ENCODE peak calls at places on chromosomes 12 and 14, in four cellular contexts. A is GM23338; E is HepG2; S is CD8-positive, alpha-beta T cell. L is an unnamed sample.

GRCh38 chr14:104080557-104081492 is 4.7 kb upstream of the ASPG start:
- DNase-seq in A (no peak), E (no peak), S (no peak), L (no peak)

GRCh38 chr14:77985235-77985634 is 184.9 kb upstream of the NRXN3 start:
- DNase-seq in A (no peak), E (no peak), S (no peak), L (no peak)

GRCh38 chr12:26648584-26648983 is 184.4 kb downstream of the ITPR2 start:
- DNase-seq in A (no peak), E (no peak), S (no peak), L (no peak)

GRCh38 chr14:48563465-48563864 is 888.1 kb upstream of the MDGA2 start:
- DNase-seq in A (no peak), E (no peak), S (no peak), L (no peak)

GRCh38 chr12:52022841-52023181 is 16.1 kb downstream of the TAMALIN start:
- DNase-seq in A (peak), E (peak), S (no peak), L (no peak)

GRCh38 chr14:78519863-78520262 is 349.7 kb downstream of the NRXN3 start:
- DNase-seq in A (peak), E (peak), S (no peak), L (no peak)

GRCh38 chr12:1927751-1928351 is 9.4 kb upstream of the CACNA2D4 start:
- DNase-seq in A (no peak), E (no peak), S (no peak), L (peak)

GRCh38 chr12:53443955-53444354 is 2.4 kb downstream of the PRR13 start:
- DNase-seq in A (peak), E (peak), S (no peak), L (no peak)

GRCh38 chr14:74649167-74649566 is 37.1 kb upstream of the LTBP2 start:
- DNase-seq in A (no peak), E (no peak), S (no peak), L (no peak)

GRCh38 chr12:13152281-13152680 is 44.2 kb upstream of the EMP1 start:
- DNase-seq in A (no peak), E (no peak), S (no peak), L (peak)

GRCh38 chr14:76697246-76697645 is 64.0 kb upstream of the VASH1 start:
- DNase-seq in A (no peak), E (no peak), S (no peak), L (no peak)

GRCh38 chr12:2682301-2683282 is 112.2 kb upstream of the FKBP4 start:
- DNase-seq in A (peak), E (peak), S (no peak), L (no peak)

GRCh38 chr12:44626883-44627282 is 249.2 kb downstream of the NELL2 start:
- DNase-seq in A (no peak), E (no peak), S (no peak), L (no peak)

GRCh38 chr12:26125451-26126339 is 858 bp upstream of the BHLHE41 start:
- DNase-seq in A (peak), E (peak), S (no peak), L (peak)

GRCh38 chr14:69612014-69612758 is 790 bp downstream of the SUSD6 start:
- DNase-seq in A (peak), E (no peak), S (no peak), L (peak)

GRCh38 chr14:53338192-53338591 is 185.1 kb upstream of the DDHD1 start:
- DNase-seq in A (no peak), E (no peak), S (no peak), L (no peak)

GRCh38 chr12:20549115-20549719 is 145.9 kb upstream of the SLCO1C1 start:
- DNase-seq in A (peak), E (peak), S (no peak), L (peak)

GRCh38 chr14:63045234-63045611 is at the start of gene KCNH5:
- DNase-seq in A (peak), E (no peak), S (no peak), L (peak)

GRCh38 chr14:105914738-105915385 is 388.5 kb downstream of the TMEM121 start:
- DNase-seq in A (no peak), E (no peak), S (no peak), L (peak)

GRCh38 chr12:78316150-78316549 is 485.5 kb downstream of the NAV3 start:
- DNase-seq in A (peak), E (no peak), S (no peak), L (no peak)

GRCh38 chr12:96343347-96343954 is 56.8 kb downstream of the CDK17 start:
- DNase-seq in A (no peak), E (no peak), S (no peak), L (no peak)

GRCh38 chr14:101758913-101759593 is 2.5 kb upstream of the PPP2R5C start:
- DNase-seq in A (no peak), E (no peak), S (no peak), L (no peak)

GRCh38 chr14:60680511-60680910 is 31.2 kb upstream of the SIX1 start:
- DNase-seq in A (no peak), E (no peak), S (no peak), L (no peak)

GRCh38 chr14:92515510-92516343 is 2.1 kb downstream of the RIN3 start:
- DNase-seq in A (no peak), E (no peak), S (no peak), L (no peak)

GRCh38 chr12:50188875-50189575 is 21.9 kb upstream of the CERS5 start:
- DNase-seq in A (no peak), E (no peak), S (no peak), L (no peak)

GRCh38 chr12:108508243-108508642 is 6.8 kb upstream of the FICD start:
- DNase-seq in A (no peak), E (no peak), S (no peak), L (no peak)

GRCh38 chr14:50955373-50956043 is 11.2 kb upstream of the PYGL start:
- DNase-seq in A (peak), E (peak), S (no peak), L (peak)

GRCh38 chr12:63867026-63867425 is 22.5 kb downstream of the SRGAP1 start:
- DNase-seq in A (no peak), E (no peak), S (no peak), L (no peak)

GRCh38 chr12:11581179-11581755 is 68.2 kb upstream of the ETV6 start:
- DNase-seq in A (peak), E (peak), S (peak), L (peak)

GRCh38 chr14:79584679-79585078 is 626.6 kb downstream of the DIO2 start:
- DNase-seq in A (no peak), E (no peak), S (no peak), L (no peak)

GRCh38 chr12:130576286-130576933 is 139.7 kb downstream of the RIMBP2 start:
- DNase-seq in A (no peak), E (no peak), S (no peak), L (no peak)

GRCh38 chr12:116293687-116294463 is 16.4 kb upstream of the MED13L start:
- DNase-seq in A (no peak), E (no peak), S (no peak), L (no peak)

GRCh38 chr12:11573880-11574279 is 75.6 kb upstream of the ETV6 start:
- DNase-seq in A (no peak), E (no peak), S (no peak), L (no peak)

GRCh38 chr14:104683653-104684448 is 5.6 kb upstream of the INF2 start:
- DNase-seq in A (no peak), E (no peak), S (no peak), L (peak)

GRCh38 chr14:83828406-83828805 is 1701.5 kb upstream of the FLRT2 start:
- DNase-seq in A (no peak), E (no peak), S (no peak), L (no peak)

GRCh38 chr12:122421263-122421814 is 1.1 kb downstream of the CLIP1 start:
- DNase-seq in A (no peak), E (peak), S (no peak), L (no peak)

GRCh38 chr12:42180990-42181611 is 36.4 kb upstream of the GXYLT1 start:
- DNase-seq in A (no peak), E (peak), S (no peak), L (no peak)

GRCh38 chr12:10941369-10941768 is 2.3 kb upstream of the TAS2R14 start:
- DNase-seq in A (no peak), E (no peak), S (no peak), L (no peak)

L was measured in right cardiac atrium.